ENCODE peak calls at places on chromosome 18, in ten cellular contexts. F, K, N, H, Z, W, L, Q, V and E are unnamed samples.

GRCh38 chr18:72492497-72492896 is 51.6 kb downstream of the CBLN2 start:
- DNase-seq in F (no peak), K (no peak), N (no peak), H (no peak), Z (no peak), W (no peak), L (no peak), Q (no peak), V (no peak), E (no peak)

GRCh38 chr18:79788096-79789085 is 9.3 kb upstream of the KCNG2 start:
- DNase-seq in F (no peak), K (no peak), N (no peak), H (no peak), Z (no peak), W (no peak), L (no peak), Q (no peak), V (no peak), E (no peak)

GRCh38 chr18:56627991-56628390 is 10.4 kb downstream of the TXNL1 start:
- DNase-seq in F (no peak), K (no peak), N (no peak), H (no peak), Z (no peak), W (no peak), L (no peak), Q (no peak), V (no peak), E (no peak)

GRCh38 chr18:9474103-9474982 is 970 bp upstream of the RALBP1 start:
- DNase-seq in F (no peak), K (no peak), N (no peak), H (peak; percentile 68), Z (peak; percentile 58), W (no peak), L (no peak), Q (no peak), V (peak; percentile 43), E (no peak)

GRCh38 chr18:67672142-67672541 is 155.6 kb upstream of the DSEL start:
- DNase-seq in F (no peak), K (no peak), N (no peak), H (peak; percentile 24), Z (no peak), W (no peak), L (no peak), Q (no peak), V (no peak), E (no peak)

GRCh38 chr18:9855686-9856085 is 30.1 kb upstream of the TXNDC2 start:
- DNase-seq in F (no peak), K (no peak), N (no peak), H (no peak), Z (no peak), W (no peak), L (no peak), Q (no peak), V (no peak), E (no peak)

GRCh38 chr18:24003903-24004640 is 10.5 kb upstream of the TTC39C start:
- DNase-seq in F (no peak), K (no peak), N (no peak), H (no peak), Z (no peak), W (no peak), L (no peak), Q (no peak), V (no peak), E (no peak)

GRCh38 chr18:75393721-75394120 is 33.8 kb downstream of the SMIM21 start:
- DNase-seq in F (no peak), K (no peak), N (no peak), H (no peak), Z (no peak), W (no peak), L (no peak), Q (no peak), V (no peak), E (no peak)

GRCh38 chr18:35415511-35416427 is 38.6 kb upstream of the ZNF396 start:
- DNase-seq in F (no peak), K (no peak), N (no peak), H (peak; percentile 37), Z (no peak), W (no peak), L (no peak), Q (peak; percentile 12), V (no peak), E (no peak)

GRCh38 chr18:48361801-48362200 is 47.4 kb downstream of the ZBTB7C start:
- DNase-seq in F (no peak), K (no peak), N (no peak), H (no peak), Z (no peak), W (no peak), L (no peak), Q (no peak), V (no peak), E (no peak)

GRCh38 chr18:61900504-61901281 is 7.9 kb upstream of the RNF152 start:
- DNase-seq in F (no peak), K (no peak), N (no peak), H (no peak), Z (peak; percentile 34), W (no peak), L (no peak), Q (no peak), V (no peak), E (no peak)

GRCh38 chr18:49487711-49488310 is 777 bp upstream of the C18orf32 start:
- DNase-seq in F (no peak), K (no peak), N (no peak), H (no peak), Z (peak; percentile 80), W (no peak), L (no peak), Q (no peak), V (no peak), E (no peak)

GRCh38 chr18:62450546-62451395 is 72.1 kb upstream of the ZCCHC2 start:
- DNase-seq in F (no peak), K (peak; percentile 50), N (no peak), H (peak; percentile 80), Z (peak; percentile 72), W (no peak), L (peak; percentile 85), Q (peak; percentile 75), V (no peak), E (no peak)

GRCh38 chr18:62413189-62413588 is 88.1 kb downstream of the TNFRSF11A start:
- DNase-seq in F (no peak), K (no peak), N (no peak), H (no peak), Z (no peak), W (no peak), L (no peak), Q (no peak), V (no peak), E (no peak)

GRCh38 chr18:35469696-35470095 is 28.1 kb downstream of the INO80C start:
- DNase-seq in F (no peak), K (no peak), N (no peak), H (no peak), Z (peak; percentile 56), W (no peak), L (no peak), Q (no peak), V (no peak), E (no peak)